ENCODE peak calls at places on chromosomes 13 and 19, in eight cellular contexts. L is breast epithelium, M is endothelial cell of umbilical vein, T is HCT116, A is Panc1, V is vagina, I is HepG2, J is stomach. P is an unnamed sample.

GRCh38 chr13:23570099-23570926 is at the start of gene TNFRSF19:
- DNase-seq in L (no peak), M (peak), T (no peak), A (no peak), V (no peak), I (peak), J (no peak), P (no peak)

GRCh38 chr19:16075430-16076153 is 703 bp upstream of the TPM4 start:
- DNase-seq in L (no peak), M (no peak), T (no peak), A (no peak), V (no peak), I (no peak), J (no peak), P (no peak)

GRCh38 chr13:26022538-26023292 is 29.1 kb downstream of the SHISA2 start:
- DNase-seq in L (peak), M (no peak), T (no peak), A (peak), V (no peak), I (no peak), J (peak), P (peak)

GRCh38 chr19:57231686-57232085 is 863 bp downstream of the AURKC start:
- DNase-seq in L (no peak), M (no peak), T (no peak), A (no peak), V (peak), I (no peak), J (no peak), P (no peak)

GRCh38 chr19:42316223-42317211 is 3.4 kb downstream of the TMEM145 start:
- DNase-seq in L (no peak), M (no peak), T (no peak), A (no peak), V (peak), I (peak), J (no peak), P (peak)

GRCh38 chr19:17847538-17848366 is at the start of gene JAK3:
- DNase-seq in L (no peak), M (peak), T (no peak), A (no peak), V (no peak), I (peak), J (peak), P (peak)

GRCh38 chr13:82165396-82166174 is 1716.7 kb downstream of the SLITRK1 start:
- DNase-seq in L (no peak), M (no peak), T (no peak), A (no peak), V (no peak), I (no peak), J (no peak), P (peak)

GRCh38 chr13:77093735-77094134 is 66.8 kb upstream of the FBXL3 start:
- DNase-seq in L (no peak), M (no peak), T (no peak), A (no peak), V (no peak), I (no peak), J (no peak), P (no peak)

GRCh38 chr19:37059142-37059541 is 19.1 kb upstream of the ZNF420 start:
- DNase-seq in L (no peak), M (no peak), T (no peak), A (no peak), V (no peak), I (no peak), J (no peak), P (peak)

GRCh38 chr19:45499196-45500180 is 1.2 kb downstream of the PPM1N start:
- DNase-seq in L (no peak), M (peak), T (no peak), A (no peak), V (no peak), I (no peak), J (no peak), P (no peak)

GRCh38 chr19:54069482-54069881 is 5.8 kb upstream of the VSTM1 start:
- DNase-seq in L (no peak), M (no peak), T (no peak), A (no peak), V (no peak), I (no peak), J (no peak), P (no peak)

GRCh38 chr13:49610176-49610575 is 18.1 kb upstream of the ARL11 start:
- DNase-seq in L (no peak), M (no peak), T (no peak), A (no peak), V (no peak), I (no peak), J (no peak), P (no peak)

GRCh38 chr13:90562388-90562787 is 785.1 kb upstream of the MIR17HG start:
- DNase-seq in L (no peak), M (no peak), T (no peak), A (no peak), V (no peak), I (no peak), J (no peak), P (no peak)

GRCh38 chr13:45674908-45675307 is 27.2 kb upstream of the CBY2 start:
- DNase-seq in L (no peak), M (no peak), T (no peak), A (no peak), V (no peak), I (no peak), J (no peak), P (no peak)

GRCh38 chr19:7947939-7948338 is 4.5 kb upstream of the TIMM44 start:
- DNase-seq in L (no peak), M (no peak), T (no peak), A (no peak), V (no peak), I (no peak), J (no peak), P (no peak)

GRCh38 chr13:35530147-35530546 is 53.7 kb upstream of the MAB21L1 start:
- DNase-seq in L (no peak), M (no peak), T (no peak), A (no peak), V (no peak), I (no peak), J (no peak), P (no peak)

GRCh38 chr13:99489028-99489427 is 12.2 kb upstream of the TM9SF2 start:
- DNase-seq in L (no peak), M (no peak), T (no peak), A (no peak), V (no peak), I (no peak), J (no peak), P (no peak)

GRCh38 chr13:77544365-77544764 is 8.9 kb downstream of the SCEL start:
- DNase-seq in L (peak), M (peak), T (no peak), A (no peak), V (no peak), I (no peak), J (peak), P (peak)

GRCh38 chr13:76852991-76853390 is 33.2 kb downstream of the KCTD12 start:
- DNase-seq in L (no peak), M (peak), T (no peak), A (no peak), V (no peak), I (no peak), J (no peak), P (no peak)

GRCh38 chr19:45885556-45886426 is at the start of gene IRF2BP1:
- DNase-seq in L (peak), M (peak), T (peak), A (no peak), V (no peak), I (peak), J (peak), P (peak)

GRCh38 chr13:113211774-113212173 is 2.4 kb downstream of the CUL4A start:
- DNase-seq in L (no peak), M (no peak), T (no peak), A (no peak), V (no peak), I (peak), J (no peak), P (no peak)

GRCh38 chr19:11549386-11549953 is 9.6 kb downstream of the ELOF1 start:
- DNase-seq in L (no peak), M (no peak), T (no peak), A (no peak), V (no peak), I (no peak), J (no peak), P (peak)

GRCh38 chr13:77836423-77836822 is 82.2 kb downstream of the EDNRB start:
- DNase-seq in L (no peak), M (no peak), T (no peak), A (no peak), V (no peak), I (no peak), J (no peak), P (peak)

GRCh38 chr13:108077284-108077683 is 138.1 kb downstream of the LIG4 start:
- DNase-seq in L (no peak), M (no peak), T (no peak), A (no peak), V (no peak), I (no peak), J (no peak), P (no peak)

GRCh38 chr13:114166381-114167131 is 12.5 kb upstream of the CFAP97D2 start:
- DNase-seq in L (no peak), M (no peak), T (no peak), A (no peak), V (no peak), I (no peak), J (no peak), P (no peak)

GRCh38 chr13:33799950-33800592 is 17.9 kb upstream of the RFC3 start:
- DNase-seq in L (no peak), M (peak), T (peak), A (no peak), V (no peak), I (peak), J (no peak), P (no peak)

GRCh38 chr19:35211545-35212230 is 16.9 kb downstream of the FAM187B start:
- DNase-seq in L (no peak), M (peak), T (no peak), A (no peak), V (no peak), I (peak), J (peak), P (peak)

GRCh38 chr19:3065675-3066357 is 3.5 kb upstream of the TLE5 start:
- DNase-seq in L (no peak), M (no peak), T (no peak), A (no peak), V (no peak), I (peak), J (peak), P (no peak)

GRCh38 chr13:112153364-112153763 is 86.4 kb downstream of the SOX1 start:
- DNase-seq in L (peak), M (no peak), T (no peak), A (no peak), V (no peak), I (no peak), J (no peak), P (peak)

GRCh38 chr13:114146629-114147028 is 14.2 kb upstream of the RASA3 start:
- DNase-seq in L (no peak), M (no peak), T (no peak), A (no peak), V (no peak), I (no peak), J (no peak), P (no peak)

GRCh38 chr19:18875726-18876125 is 20.2 kb downstream of the CERS1 start:
- DNase-seq in L (no peak), M (no peak), T (no peak), A (no peak), V (no peak), I (no peak), J (no peak), P (no peak)

GRCh38 chr13:24741016-24741662 is 22.8 kb upstream of the RNF17 start:
- DNase-seq in L (no peak), M (no peak), T (no peak), A (no peak), V (no peak), I (peak), J (no peak), P (no peak)

GRCh38 chr19:1105217-1105872 is 1.6 kb downstream of the GPX4 start:
- DNase-seq in L (no peak), M (no peak), T (no peak), A (no peak), V (no peak), I (no peak), J (no peak), P (peak)
- TF ChIP-seq POLR2AphosphoS5 in L (no peak), M (no peak), T (no peak), A (peak), V (no peak), I (no peak), J (no peak), P (peak)

GRCh38 chr13:100513987-100514670 is 74.5 kb downstream of the GGACT start:
- DNase-seq in L (no peak), M (no peak), T (no peak), A (no peak), V (no peak), I (no peak), J (no peak), P (no peak)
- TF ChIP-seq POLR2AphosphoS5 in L (no peak), M (no peak), T (no peak), A (no peak), V (peak), I (no peak), J (no peak), P (no peak)

DNA sequence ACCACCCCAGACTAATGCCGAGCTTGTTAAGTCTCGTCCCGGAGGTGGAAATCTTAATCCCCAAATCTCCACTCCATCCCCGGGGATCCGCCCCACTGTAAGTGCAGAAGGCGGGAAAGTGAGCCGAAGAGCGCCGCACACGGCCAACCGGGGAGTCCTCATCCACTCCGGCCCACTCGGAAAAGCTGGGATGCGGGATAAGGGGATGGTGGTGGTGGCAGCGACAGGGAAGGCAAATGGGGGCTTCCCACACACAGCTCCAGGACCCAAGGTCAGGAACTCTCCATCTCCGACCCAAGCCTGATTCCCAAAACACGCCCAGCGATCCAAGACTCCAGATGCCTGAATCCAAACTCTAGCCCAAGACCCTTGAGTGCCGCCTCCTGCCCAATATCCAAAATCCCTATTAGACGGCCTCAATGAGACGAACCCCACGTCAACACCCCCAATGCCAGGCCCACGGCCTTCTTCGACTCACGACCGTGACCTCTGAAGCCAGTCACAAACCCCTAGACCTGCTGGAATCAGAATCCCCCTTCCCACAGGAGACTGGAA is 481 bp downstream of the FBL start:
- DNase-seq in L (no peak), M (no peak), T (no peak), A (peak), V (no peak), I (no peak), J (no peak), P (peak)
- TF ChIP-seq POLR2AphosphoS5 in L (no peak), M (no peak), T (no peak), A (no peak), V (no peak), I (no peak), J (no peak), P (no peak)

DNA sequence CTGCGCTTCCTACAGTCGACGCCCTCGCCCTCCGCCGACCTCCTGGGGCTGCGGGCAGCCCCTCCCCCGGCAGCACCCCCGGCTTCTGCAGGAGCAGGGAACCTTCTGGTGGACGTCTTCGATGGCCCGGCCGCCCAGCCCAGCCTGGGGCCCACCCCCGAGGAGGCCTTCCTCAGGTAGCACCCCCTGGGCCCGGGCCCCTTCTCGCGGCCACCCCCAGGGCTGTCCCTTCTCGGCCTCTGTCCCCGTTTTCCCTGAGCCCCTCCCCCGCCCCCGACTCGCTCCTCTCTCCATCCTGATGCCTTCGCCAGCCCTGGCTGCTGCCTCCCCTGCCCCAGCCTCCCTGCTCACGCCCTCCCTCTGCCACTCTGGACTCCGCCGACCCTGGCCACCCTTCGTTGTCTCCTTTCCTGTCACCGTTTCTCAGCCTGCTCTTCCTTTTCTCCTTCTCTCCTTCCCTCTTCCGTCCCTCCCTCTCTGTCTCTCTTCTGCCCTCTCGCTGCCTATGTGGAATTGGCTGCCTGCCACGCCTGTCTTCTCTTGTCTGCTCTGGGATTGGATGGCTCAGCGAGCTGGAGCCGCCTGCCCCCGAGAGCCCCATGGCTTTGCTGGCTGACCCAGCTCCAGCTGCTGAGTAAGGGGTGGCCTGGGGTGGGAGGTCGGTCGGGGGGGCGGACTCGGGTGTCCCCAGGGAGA is 11.0 kb downstream of the FUZ start:
- DNase-seq in L (peak), M (peak), T (no peak), A (no peak), V (no peak), I (no peak), J (peak), P (peak)
- TF ChIP-seq POLR2AphosphoS5 in L (peak), M (no peak), T (no peak), A (no peak), V (no peak), I (no peak), J (no peak), P (no peak)

GRCh38 chr13:109785141-109785891 is 1.1 kb downstream of the IRS2 start:
- DNase-seq in L (no peak), M (peak), T (no peak), A (no peak), V (no peak), I (no peak), J (peak), P (peak)
- TF ChIP-seq POLR2AphosphoS5 in L (peak), M (no peak), T (no peak), A (no peak), V (no peak), I (no peak), J (no peak), P (no peak)

GRCh38 chr13:28820099-28821051 is at the start of gene MTUS2:
- DNase-seq in L (no peak), M (peak), T (no peak), A (no peak), V (no peak), I (no peak), J (no peak), P (peak)
- TF ChIP-seq POLR2AphosphoS5 in L (no peak), M (no peak), T (no peak), A (no peak), V (no peak), I (no peak), J (no peak), P (no peak)

P was measured in upper lobe of left lung.